ENCODE peak calls at places on chromosomes 12 and 14, in eight cellular contexts. F, K, S, L, Z, T, G and E are unnamed samples.

GRCh38 chr14:28467611-28468010 is 299.0 kb upstream of the FOXG1 start:
- DNase-seq in F (no peak), K (no peak), S (no peak), L (no peak), Z (no peak), T (no peak), G (no peak), E (no peak)

GRCh38 chr12:52739963-52740362 is 36.6 kb upstream of the KRT77 start:
- DNase-seq in F (no peak), K (no peak), S (no peak), L (no peak), Z (no peak), T (no peak), G (no peak), E (no peak)

GRCh38 chr12:88245905-88246304 is 103.8 kb downstream of the TMTC3 start:
- DNase-seq in F (no peak), K (no peak), S (no peak), L (no peak), Z (no peak), T (no peak), G (no peak), E (no peak)

GRCh38 chr12:65039306-65039705 is 81.8 kb downstream of the WIF1 start:
- DNase-seq in F (no peak), K (no peak), S (no peak), L (no peak), Z (no peak), T (no peak), G (no peak), E (no peak)

GRCh38 chr12:117874842-117875434 is 93.9 kb downstream of the KSR2 start:
- DNase-seq in F (peak), K (peak), S (peak), L (peak), Z (peak), T (peak), G (peak), E (peak)

GRCh38 chr12:96143392-96143791 is 50.8 kb upstream of the ELK3 start:
- DNase-seq in F (no peak), K (no peak), S (no peak), L (no peak), Z (no peak), T (no peak), G (no peak), E (no peak)

GRCh38 chr12:94676922-94677321 is 26.6 kb upstream of the TMCC3 start:
- DNase-seq in F (no peak), K (no peak), S (no peak), L (no peak), Z (no peak), T (no peak), G (no peak), E (no peak)

GRCh38 chr14:103065861-103066260 is 8.5 kb upstream of the CDC42BPB start:
- DNase-seq in F (no peak), K (no peak), S (no peak), L (no peak), Z (no peak), T (no peak), G (no peak), E (no peak)

GRCh38 chr12:63955831-63956685 is 111.6 kb downstream of the SRGAP1 start:
- DNase-seq in F (no peak), K (no peak), S (no peak), L (no peak), Z (peak), T (no peak), G (peak), E (no peak)

GRCh38 chr12:51388066-51388799 is 3.0 kb downstream of the GALNT6 start:
- DNase-seq in F (peak), K (no peak), S (no peak), L (peak), Z (no peak), T (no peak), G (no peak), E (no peak)

GRCh38 chr14:35121026-35121886 is 534 bp downstream of the PPP2R3C start:
- DNase-seq in F (no peak), K (no peak), S (no peak), L (no peak), Z (no peak), T (no peak), G (peak), E (no peak)

GRCh38 chr12:122893208-122894151 is 2.4 kb downstream of the VPS37B start:
- DNase-seq in F (no peak), K (no peak), S (peak), L (no peak), Z (peak), T (no peak), G (no peak), E (no peak)

GRCh38 chr14:68627868-68628604 is 164.8 kb downstream of the ZFP36L1 start:
- DNase-seq in F (no peak), K (peak), S (peak), L (no peak), Z (peak), T (peak), G (no peak), E (peak)

GRCh38 chr12:132217800-132218518 is 73.7 kb downstream of the NOC4L start:
- DNase-seq in F (no peak), K (no peak), S (no peak), L (no peak), Z (no peak), T (no peak), G (no peak), E (no peak)

GRCh38 chr12:5499566-5500325 is 67.8 kb downstream of the NTF3 start:
- DNase-seq in F (no peak), K (no peak), S (no peak), L (no peak), Z (no peak), T (no peak), G (no peak), E (no peak)

GRCh38 chr14:102524451-102525212 is 15.1 kb upstream of the ANKRD9 start:
- DNase-seq in F (peak), K (peak), S (peak), L (peak), Z (peak), T (peak), G (peak), E (peak)

GRCh38 chr12:50197297-50197727 is 30.1 kb upstream of the CERS5 start:
- DNase-seq in F (no peak), K (no peak), S (no peak), L (peak), Z (no peak), T (no peak), G (no peak), E (no peak)

GRCh38 chr12:52280319-52280795 is 5.9 kb downstream of the KRT86 start:
- DNase-seq in F (peak), K (peak), S (peak), L (peak), Z (peak), T (no peak), G (peak), E (no peak)

GRCh38 chr12:71139153-71139735 is 18.6 kb downstream of the TSPAN8 start:
- DNase-seq in F (no peak), K (no peak), S (no peak), L (no peak), Z (no peak), T (no peak), G (no peak), E (no peak)

GRCh38 chr14:68143341-68143807 is 323.8 kb downstream of the RAD51B start:
- DNase-seq in F (peak), K (peak), S (peak), L (peak), Z (peak), T (no peak), G (no peak), E (no peak)

DNA sequence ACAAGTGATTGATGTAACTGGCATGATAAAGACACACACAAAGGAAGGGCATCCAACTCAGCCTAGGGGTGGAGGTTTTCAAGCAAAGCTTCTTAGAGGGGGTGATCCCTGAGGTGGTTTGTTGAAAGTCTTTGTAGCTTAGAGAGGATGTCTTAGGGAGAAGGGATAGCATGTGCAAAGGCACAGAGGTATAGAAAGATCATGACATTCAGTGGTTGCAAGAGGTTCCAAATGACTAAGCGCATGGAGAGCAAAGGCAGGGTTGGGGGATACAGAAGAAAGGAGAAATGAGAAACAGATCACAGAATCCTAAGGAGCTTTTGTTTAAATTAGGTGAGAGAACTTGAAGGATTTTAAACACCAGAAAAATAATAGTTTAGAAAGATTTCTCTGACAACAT is 5.2 kb upstream of the CCT2 start:
- DNase-seq in F (no peak), K (no peak), S (no peak), L (no peak), Z (no peak), T (no peak), G (no peak), E (no peak)
- H3K27ac ChIP-seq in F (no peak), K (no peak), S (no peak), L (no peak), Z (no peak), T (no peak), G (no peak), E (no peak)

DNA sequence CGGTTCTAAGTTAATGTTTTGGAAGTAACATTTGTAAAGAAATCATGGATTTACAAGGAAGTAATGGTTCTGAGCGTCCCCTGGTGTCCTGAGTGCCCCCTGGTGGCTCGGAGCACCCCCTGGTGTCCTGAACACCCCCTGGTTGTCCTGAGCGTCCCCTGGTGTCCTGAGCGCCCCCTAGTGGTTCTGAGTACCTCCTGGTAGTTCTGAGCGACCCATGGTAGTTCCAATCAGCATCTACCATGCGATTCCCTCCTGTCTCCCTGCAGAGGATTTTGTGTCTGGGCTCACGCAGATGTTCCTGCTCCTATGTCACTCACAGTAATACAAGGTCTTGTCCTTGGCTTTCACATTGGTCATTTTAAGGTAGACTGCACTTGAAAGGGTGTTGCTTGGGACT is 1352.9 kb downstream of the TMEM121 start:
- DNase-seq in F (no peak), K (no peak), S (peak), L (no peak), Z (no peak), T (no peak), G (no peak), E (peak)
- TF ChIP-seq CTCF in F (peak), K (no peak), S (no peak), L (no peak), Z (peak), T (no peak), G (peak), E (peak)

DNA sequence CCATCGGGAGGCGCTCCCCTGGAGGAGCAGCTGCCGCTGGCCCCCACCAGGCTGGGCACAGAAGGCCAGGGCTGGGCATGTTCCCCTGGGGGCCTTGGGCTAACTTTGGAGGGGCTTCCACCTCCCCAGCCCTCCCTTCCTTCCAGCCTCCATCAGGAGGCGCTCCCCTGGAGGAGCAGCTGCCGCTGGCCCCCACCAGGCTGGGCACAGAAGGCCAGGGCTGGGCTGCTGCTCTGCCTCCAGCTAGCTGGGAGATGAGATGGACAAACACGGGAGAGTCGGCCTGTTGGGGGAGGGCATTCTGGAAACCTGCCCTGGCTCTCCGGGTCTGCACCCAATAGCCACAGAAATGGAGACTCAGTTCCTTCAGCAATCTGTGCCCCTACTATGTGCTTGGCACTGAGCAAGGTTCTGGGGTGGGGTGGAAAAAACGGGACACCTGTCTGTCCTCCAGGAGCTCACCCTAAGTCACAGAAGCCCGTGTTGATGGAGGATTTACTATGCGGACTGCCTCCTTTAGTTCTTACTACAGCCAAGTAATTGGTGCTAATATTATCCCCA is 39.0 kb upstream of the CORO1C start:
- DNase-seq in F (no peak), K (no peak), S (no peak), L (no peak), Z (no peak), T (no peak), G (no peak), E (no peak)
- H3K27ac ChIP-seq in F (no peak), K (no peak), S (no peak), L (no peak), Z (no peak), T (no peak), G (no peak), E (no peak)

DNA sequence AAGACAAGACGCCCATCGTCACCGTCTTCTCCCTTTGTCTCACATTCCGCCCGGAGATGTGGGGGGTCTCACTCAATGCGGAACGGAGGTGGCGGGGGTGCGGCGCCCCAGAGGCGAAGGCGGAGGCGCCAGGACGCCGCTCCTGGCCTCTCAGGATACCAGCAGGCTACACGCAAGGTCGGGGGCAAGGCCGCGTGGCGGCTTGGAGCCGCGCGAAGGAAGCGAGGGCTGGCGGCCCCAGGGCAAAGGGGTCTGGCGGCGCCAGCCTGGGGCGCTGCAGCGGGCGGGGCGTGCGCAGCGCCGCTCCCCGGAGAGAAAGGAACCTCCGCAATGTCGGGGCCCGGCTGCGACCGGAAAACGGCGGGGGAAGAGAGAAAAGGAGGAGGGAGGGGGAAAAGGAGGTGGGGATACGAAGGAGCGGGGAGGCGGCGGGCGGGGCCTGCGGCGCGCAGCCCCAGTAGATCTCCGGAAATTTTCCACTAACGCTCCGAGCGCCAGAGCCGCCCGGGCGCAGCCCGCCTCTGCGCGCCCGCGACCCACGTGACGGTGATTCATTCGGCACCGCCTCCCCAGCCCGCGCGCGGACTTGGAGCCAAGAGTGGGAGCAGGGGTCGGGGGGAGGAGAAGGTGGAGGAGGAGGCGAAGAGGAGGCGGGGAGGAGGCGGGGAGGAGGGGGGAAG is 10.5 kb upstream of the SLC38A2 start:
- DNase-seq in F (peak), K (peak), S (peak), L (peak), Z (peak), T (peak), G (peak), E (peak)
- TF ChIP-seq CTCF in F (no peak), K (no peak), S (no peak), L (no peak), Z (peak), T (peak), G (peak), E (no peak)

GRCh38 chr12:111995782-111996480 is 17.0 kb downstream of the TMEM116 start:
- DNase-seq in F (no peak), K (no peak), S (no peak), L (no peak), Z (no peak), T (no peak), G (no peak), E (no peak)

GRCh38 chr12:111991946-111992345 is 21.0 kb downstream of the TMEM116 start:
- DNase-seq in F (no peak), K (no peak), S (no peak), L (no peak), Z (no peak), T (no peak), G (peak), E (no peak)

GRCh38 chr12:111993290-111994150 is 19.4 kb downstream of the TMEM116 start:
- DNase-seq in F (no peak), K (no peak), S (no peak), L (no peak), Z (no peak), T (no peak), G (no peak), E (no peak)

GRCh38 chr12:111992464-111992863 is 20.5 kb downstream of the TMEM116 start:
- DNase-seq in F (no peak), K (no peak), S (no peak), L (no peak), Z (no peak), T (no peak), G (no peak), E (no peak)

GRCh38 chr12:111991535-111991934 is 21.4 kb downstream of the TMEM116 start:
- DNase-seq in F (no peak), K (no peak), S (no peak), L (no peak), Z (no peak), T (no peak), G (no peak), E (no peak)
- H3K27ac ChIP-seq in F (no peak), K (no peak), S (no peak), L (no peak), Z (no peak), T (no peak), G (no peak), E (no peak)

GRCh38 chr14:49692191-49692757 is 646 bp upstream of the KLHDC1 start:
- DNase-seq in F (no peak), K (no peak), S (no peak), L (no peak), Z (no peak), T (no peak), G (no peak), E (no peak)

GRCh38 chr14:49686425-49686824 is 1.6 kb downstream of the POLE2 start:
- DNase-seq in F (no peak), K (no peak), S (no peak), L (no peak), Z (no peak), T (no peak), G (no peak), E (no peak)

GRCh38 chr14:49691031-49691430 is 1.9 kb upstream of the KLHDC1 start:
- DNase-seq in F (no peak), K (no peak), S (no peak), L (no peak), Z (no peak), T (no peak), G (no peak), E (no peak)

GRCh38 chr14:49688701-49689030 is 652 bp upstream of the POLE2 start:
- DNase-seq in F (no peak), K (no peak), S (no peak), L (peak), Z (no peak), T (no peak), G (no peak), E (no peak)

GRCh38 chr14:49687942-49688700 is at the start of gene POLE2:
- DNase-seq in F (peak), K (peak), S (peak), L (peak), Z (peak), T (peak), G (peak), E (peak)
- TF ChIP-seq CTCF in F (no peak), K (no peak), S (no peak), L (no peak), Z (no peak), T (no peak), G (peak), E (no peak)